ENCODE peak calls at places on chromosome 15, in seven cellular contexts. U is ovary; X is fibroblast of the conjunctiva; N is stimulated activated CD4-positive, alpha-beta T cell treated with anti-CD3 and anti-CD28 coated beads, Interleukin-1b, Interleukin-23, amount 100 ng/mL, for 4 hours; H is GM13976; I is PC-3; Q is fibroblast of pulmonary artery. W is an unnamed sample.

GRCh38 chr15:83613716-83614115 is 40.2 kb upstream of the ADAMTSL3 start:
- DNase-seq in U (no peak), X (no peak), N (no peak), H (no peak), I (peak; percentile 23), Q (peak; percentile 3), W (peak; percentile 16)

GRCh38 chr15:43483306-43484128 is 9.4 kb downstream of the TP53BP1 start:
- DNase-seq in U (no peak), X (no peak), N (no peak), H (no peak), I (peak; percentile 41), Q (peak; percentile 55), W (no peak)

GRCh38 chr15:96264351-96264798 is 66.1 kb upstream of the NR2F2 start:
- DNase-seq in U (peak; percentile 39), X (no peak), N (no peak), H (no peak), I (peak; percentile 78), Q (no peak), W (no peak)

GRCh38 chr15:68389936-68390790 is 41.8 kb downstream of the ITGA11 start:
- DNase-seq in U (peak; percentile 6), X (no peak), N (no peak), H (peak; percentile 50), I (peak; percentile 31), Q (peak; percentile 86), W (peak; percentile 16)

GRCh38 chr15:48693474-48693873 is 48.0 kb upstream of the FBN1 start:
- DNase-seq in U (no peak), X (no peak), N (no peak), H (no peak), I (peak; percentile 53), Q (no peak), W (no peak)

GRCh38 chr15:66786708-66787471 is 84.9 kb downstream of the SMAD6 start:
- DNase-seq in U (no peak), X (no peak), N (no peak), H (no peak), I (no peak), Q (no peak), W (no peak)

GRCh38 chr15:69305204-69305931 is 6.7 kb downstream of the PAQR5 start:
- DNase-seq in U (no peak), X (peak; percentile 55), N (no peak), H (no peak), I (peak; percentile 90), Q (peak; percentile 90), W (no peak)

GRCh38 chr15:93026359-93026758 is 62.7 kb downstream of the RGMA start:
- DNase-seq in U (peak; percentile 19), X (no peak), N (no peak), H (no peak), I (no peak), Q (no peak), W (no peak)

GRCh38 chr15:33013827-33014445 is 180.6 kb downstream of the FMN1 start:
- DNase-seq in U (no peak), X (no peak), N (no peak), H (no peak), I (peak; percentile 94), Q (peak; percentile 50), W (no peak)

GRCh38 chr15:61915640-61916039 is 144.6 kb downstream of the VPS13C start:
- DNase-seq in U (no peak), X (no peak), N (no peak), H (no peak), I (no peak), Q (no peak), W (no peak)

GRCh38 chr15:32646304-32646703 is 4.8 kb downstream of the SCG5 start:
- DNase-seq in U (no peak), X (no peak), N (no peak), H (no peak), I (no peak), Q (no peak), W (no peak)

GRCh38 chr15:48645558-48646330 is at the start of gene FBN1:
- DNase-seq in U (peak; percentile 89), X (peak; percentile 90), N (no peak), H (peak; percentile 83), I (peak; percentile 28), Q (peak; percentile 94), W (peak; percentile 78)

GRCh38 chr15:63244399-63244798 is 33.0 kb upstream of the APH1B start:
- DNase-seq in U (no peak), X (no peak), N (no peak), H (no peak), I (no peak), Q (peak; percentile 62), W (no peak)

GRCh38 chr15:73331991-73332925 is 36.5 kb downstream of the HCN4 start:
- DNase-seq in U (no peak), X (no peak), N (no peak), H (no peak), I (no peak), Q (no peak), W (no peak)

GRCh38 chr15:44286814-44287555 is 1.5 kb upstream of the GOLM2 start:
- DNase-seq in U (no peak), X (no peak), N (no peak), H (no peak), I (peak; percentile 22), Q (no peak), W (no peak)

GRCh38 chr15:90987561-90988141 is 6.7 kb downstream of the PRC1 start:
- DNase-seq in U (no peak), X (no peak), N (no peak), H (no peak), I (no peak), Q (no peak), W (no peak)

GRCh38 chr15:29822100-29822684 is at the start of gene TJP1:
- DNase-seq in U (peak; percentile 80), X (peak; percentile 37), N (no peak), H (peak; percentile 20), I (peak; percentile 87), Q (peak; percentile 74), W (peak; percentile 89)

GRCh38 chr15:60421544-60421943 is 23.8 kb upstream of the ANXA2 start:
- DNase-seq in U (no peak), X (no peak), N (no peak), H (no peak), I (peak; percentile 86), Q (peak; percentile 86), W (no peak)

GRCh38 chr15:64070965-64071851 is 22.4 kb downstream of the CIAO2A start:
- DNase-seq in U (peak; percentile 61), X (peak; percentile 67), N (no peak), H (no peak), I (peak; percentile 75), Q (peak; percentile 90), W (no peak)

GRCh38 chr15:92011611-92012367 is 158.3 kb downstream of the SLCO3A1 start:
- DNase-seq in U (no peak), X (no peak), N (peak; percentile 6), H (no peak), I (peak; percentile 7), Q (no peak), W (no peak)

GRCh38 chr15:36877294-36877693 is 223.1 kb downstream of the MEIS2 start:
- DNase-seq in U (no peak), X (no peak), N (no peak), H (no peak), I (no peak), Q (no peak), W (no peak)

GRCh38 chr15:56991017-56991416 is 72.6 kb downstream of the TCF12 start:
- DNase-seq in U (no peak), X (no peak), N (no peak), H (no peak), I (no peak), Q (no peak), W (no peak)

GRCh38 chr15:95948371-95948770 is 382.1 kb upstream of the NR2F2 start:
- DNase-seq in U (no peak), X (no peak), N (no peak), H (no peak), I (no peak), Q (no peak), W (no peak)

GRCh38 chr15:90106522-90107117 is 4.4 kb upstream of the IDH2 start:
- DNase-seq in U (no peak), X (no peak), N (no peak), H (no peak), I (peak; percentile 75), Q (peak; percentile 55), W (peak; percentile 71)

GRCh38 chr15:77771616-77772015 is 138.9 kb upstream of the LINGO1 start:
- DNase-seq in U (no peak), X (no peak), N (no peak), H (no peak), I (no peak), Q (no peak), W (no peak)

GRCh38 chr15:57227899-57228298 is 148.4 kb upstream of the CGNL1 start:
- DNase-seq in U (no peak), X (peak; percentile 64), N (no peak), H (no peak), I (no peak), Q (peak; percentile 57), W (no peak)

GRCh38 chr15:71997691-71998090 is 120.3 kb downstream of the MYO9A start:
- DNase-seq in U (no peak), X (no peak), N (no peak), H (no peak), I (no peak), Q (peak; percentile 49), W (no peak)

GRCh38 chr15:33089878-33090757 is 104.4 kb downstream of the FMN1 start:
- DNase-seq in U (no peak), X (peak; percentile 59), N (no peak), H (no peak), I (peak; percentile 74), Q (peak; percentile 67), W (no peak)

GRCh38 chr15:40763801-40764765 is at the start of gene GCHFR:
- DNase-seq in U (peak; percentile 86), X (no peak), N (peak; percentile 63), H (peak; percentile 91), I (peak; percentile 79), Q (peak; percentile 59), W (peak; percentile 70)

GRCh38 chr15:92077353-92078080 is 224.0 kb downstream of the SLCO3A1 start:
- DNase-seq in U (peak; percentile 56), X (peak; percentile 41), N (peak; percentile 46), H (peak; percentile 72), I (peak; percentile 69), Q (peak; percentile 75), W (peak; percentile 72)

GRCh38 chr15:63948971-63949370 is 97.3 kb downstream of the DAPK2 start:
- DNase-seq in U (no peak), X (no peak), N (no peak), H (no peak), I (no peak), Q (no peak), W (no peak)

GRCh38 chr15:49242820-49243219 is 72.8 kb downstream of the GALK2 start:
- DNase-seq in U (no peak), X (peak; percentile 49), N (no peak), H (no peak), I (no peak), Q (peak; percentile 86), W (no peak)

GRCh38 chr15:63380828-63381282 is 791 bp downstream of the CA12 start:
- DNase-seq in U (no peak), X (no peak), N (no peak), H (no peak), I (no peak), Q (no peak), W (no peak)

GRCh38 chr15:77097317-77097721 is 26.4 kb upstream of the TSPAN3 start:
- DNase-seq in U (no peak), X (no peak), N (no peak), H (no peak), I (no peak), Q (no peak), W (no peak)

W was measured in heart left ventricle.